ENCODE peak calls at places on chromosomes 16 and 17, in nine cellular contexts. Y is lung microvascular endothelial cell; Q is activated CD4-positive, CD25-positive, alpha-beta regulatory T cell treated with anti-CD3 and anti-CD28 coated beads, Interleukin-2, amount 50 U/mL, for 72 hours; J is activated naive CD8-positive, alpha-beta T cell treated with anti-CD3 and anti-CD28 coated beads for 36 hours; E is glutamatergic neuron; V is GM19239; C is HuH-7; X is tibial nerve; O is SK-MEL-5. N is an unnamed sample.

GRCh38 chr16:57807968-57808528 is 5.8 kb upstream of the KIFC3 start:
- DNase-seq in X (peak; percentile 64), V (peak; percentile 65), C (peak; percentile 64), J (peak; percentile 28), Y (peak; percentile 67), O (peak; percentile 66), Q (no peak), E (peak; percentile 76), N (peak; percentile 84)

GRCh38 chr16:30016555-30017276 is 5.9 kb upstream of the DOC2A start:
- DNase-seq in V (no peak), Q (no peak), J (no peak), X (no peak), C (no peak), O (no peak), E (no peak), Y (no peak), N (no peak)

GRCh38 chr17:49913226-49914095 is 55.5 kb upstream of the DLX4 start:
- DNase-seq in O (no peak), V (no peak), Q (no peak), C (no peak), E (no peak), J (no peak), X (no peak), Y (no peak), N (no peak)

GRCh38 chr17:54887787-54888186 is 12.9 kb upstream of the TOM1L1 start:
- DNase-seq in O (no peak), Q (no peak), J (no peak), X (no peak), C (no peak), Y (no peak), E (no peak), V (no peak), N (no peak)

GRCh38 chr16:83561876-83562275 is 245.9 kb upstream of the HSBP1 start:
- DNase-seq in O (no peak), Y (peak; percentile 21), C (peak; percentile 10), E (no peak), Q (no peak), V (no peak), X (no peak), J (no peak), N (no peak)

GRCh38 chr17:7307686-7308624 is 527 bp downstream of the EIF5A start:
- DNase-seq in J (peak; percentile 60), V (no peak), Q (peak; percentile 66), O (peak; percentile 29), X (no peak), Y (peak; percentile 55), E (peak; percentile 60), C (no peak), N (no peak)

GRCh38 chr17:2059125-2059836 is 4.4 kb downstream of the HIC1 start:
- DNase-seq in Q (no peak), Y (no peak), C (no peak), J (no peak), E (no peak), O (no peak), V (no peak), X (no peak), N (no peak)

GRCh38 chr17:82812058-82812457 is 27.8 kb downstream of the ZNF750 start:
- DNase-seq in O (no peak), Y (no peak), V (no peak), C (no peak), Q (no peak), E (no peak), J (no peak), X (no peak), N (no peak)

GRCh38 chr16:1188781-1189189 is 35.9 kb downstream of the CACNA1H start:
- DNase-seq in X (peak; percentile 26), O (peak; percentile 28), E (peak; percentile 47), C (peak; percentile 68), Q (peak; percentile 60), J (peak; percentile 56), Y (peak; percentile 68), V (peak; percentile 73), N (no peak)

GRCh38 chr17:1112875-1113274 is 66.9 kb downstream of the ABR start:
- DNase-seq in E (no peak), V (no peak), C (no peak), O (no peak), X (no peak), J (no peak), Q (no peak), Y (no peak), N (no peak)

GRCh38 chr16:10749680-10750035 is 6.0 kb downstream of the NUBP1 start:
- DNase-seq in J (no peak), C (no peak), V (no peak), Y (no peak), E (no peak), O (no peak), Q (no peak), X (no peak), N (no peak)